ENCODE peak calls at places on chromosomes 4 and X, in five cellular contexts. One of them, this sample, is unnamed.

GRCh38 chr4:188918787-188919186 is 779.5 kb downstream of the TRIML1 start:
- DNase-seq in mesenchymal stem cell: no peak
- DNase-seq in IMR-90: no peak
- DNase-seq in neuronal stem cell: no peak
- DNase-seq in H1: no peak
- DNase-seq in this sample: no peak

GRCh38 chr4:120228086-120228485 is 161.4 kb upstream of the MAD2L1 start:
- DNase-seq in H1: no peak
- DNase-seq in mesenchymal stem cell: peak; percentile 55
- DNase-seq in IMR-90: no peak
- DNase-seq in neuronal stem cell: no peak
- DNase-seq in this sample: no peak

GRCh38 chrX:125131146-125131545 is 188.5 kb upstream of the TEX13C start:
- DNase-seq in H1: no peak
- DNase-seq in mesenchymal stem cell: peak; percentile 6
- DNase-seq in IMR-90: no peak
- DNase-seq in neuronal stem cell: no peak
- DNase-seq in this sample: peak; percentile 20

GRCh38 chr4:6226506-6226905 is 26.2 kb upstream of the JAKMIP1 start:
- DNase-seq in neuronal stem cell: no peak
- DNase-seq in mesenchymal stem cell: no peak
- DNase-seq in H1: no peak
- DNase-seq in IMR-90: no peak
- DNase-seq in this sample: no peak

GRCh38 chr4:111494971-111495370 is 650.3 kb upstream of the FAM241A start:
- DNase-seq in IMR-90: peak; percentile 27
- DNase-seq in mesenchymal stem cell: peak; percentile 11
- DNase-seq in neuronal stem cell: no peak
- DNase-seq in H1: no peak
- DNase-seq in this sample: no peak

GRCh38 chr4:84418032-84418709 is 80.9 kb downstream of the NKX6-1 start:
- DNase-seq in H1: no peak
- DNase-seq in IMR-90: no peak
- DNase-seq in mesenchymal stem cell: no peak
- DNase-seq in neuronal stem cell: no peak
- DNase-seq in this sample: no peak

GRCh38 chr4:2426069-2426397 is 7.3 kb downstream of the CFAP99 start:
- DNase-seq in neuronal stem cell: no peak
- DNase-seq in mesenchymal stem cell: no peak
- DNase-seq in IMR-90: no peak
- DNase-seq in H1: no peak
- DNase-seq in this sample: no peak

GRCh38 chr4:125101706-125102105 is 213.0 kb upstream of the FAT4 start:
- DNase-seq in IMR-90: no peak
- DNase-seq in mesenchymal stem cell: no peak
- DNase-seq in H1: no peak
- DNase-seq in neuronal stem cell: no peak
- DNase-seq in this sample: no peak

GRCh38 chrX:16712116-16712824 is at the start of gene CTPS2:
- DNase-seq in IMR-90: peak; percentile 48
- DNase-seq in H1: peak; percentile 64
- DNase-seq in mesenchymal stem cell: peak; percentile 66
- DNase-seq in neuronal stem cell: peak; percentile 29
- DNase-seq in this sample: peak; percentile 63

GRCh38 chr4:68416591-68416990 is 30.7 kb upstream of the TMPRSS11E start:
- DNase-seq in mesenchymal stem cell: no peak
- DNase-seq in IMR-90: peak; percentile 21
- DNase-seq in neuronal stem cell: no peak
- DNase-seq in H1: no peak
- DNase-seq in this sample: no peak

GRCh38 chr4:156958276-156959074 is 13.1 kb downstream of the PDGFC start:
- DNase-seq in neuronal stem cell: no peak
- DNase-seq in IMR-90: no peak
- DNase-seq in H1: no peak
- DNase-seq in mesenchymal stem cell: no peak
- DNase-seq in this sample: no peak

GRCh38 chr4:113974467-113974866 is 5.0 kb downstream of the ARSJ start:
- DNase-seq in neuronal stem cell: no peak
- DNase-seq in H1: no peak
- DNase-seq in mesenchymal stem cell: no peak
- DNase-seq in IMR-90: no peak
- DNase-seq in this sample: no peak

GRCh38 chrX:150649096-150649870 is 43.9 kb upstream of the MTMR1 start:
- DNase-seq in IMR-90: peak; percentile 57
- DNase-seq in H1: no peak
- DNase-seq in neuronal stem cell: no peak
- DNase-seq in mesenchymal stem cell: peak; percentile 12
- DNase-seq in this sample: no peak

GRCh38 chr4:184934961-184935360 is 83.3 kb upstream of the HELT start:
- DNase-seq in H1: peak; percentile 13
- DNase-seq in IMR-90: no peak
- DNase-seq in neuronal stem cell: no peak
- DNase-seq in mesenchymal stem cell: no peak
- DNase-seq in this sample: no peak

GRCh38 chr4:99816611-99817309 is at the start of gene DAPP1:
- DNase-seq in IMR-90: no peak
- DNase-seq in neuronal stem cell: no peak
- DNase-seq in mesenchymal stem cell: no peak
- DNase-seq in H1: no peak
- DNase-seq in this sample: peak; percentile 53

GRCh38 chr4:111283066-111283677 is 660.3 kb upstream of the PITX2 start:
- DNase-seq in IMR-90: peak; percentile 57
- DNase-seq in neuronal stem cell: peak; percentile 63
- DNase-seq in mesenchymal stem cell: peak; percentile 62
- DNase-seq in H1: peak; percentile 85
- DNase-seq in this sample: peak; percentile 65

GRCh38 chrX:151985955-151986354 is 11.5 kb upstream of the GABRE start:
- DNase-seq in H1: no peak
- DNase-seq in neuronal stem cell: no peak
- DNase-seq in IMR-90: peak; percentile 5
- DNase-seq in mesenchymal stem cell: peak; percentile 16
- DNase-seq in this sample: no peak

GRCh38 chrX:153459976-153460375 is 10.4 kb downstream of the HAUS7 start:
- DNase-seq in H1: no peak
- DNase-seq in IMR-90: peak; percentile 79
- DNase-seq in neuronal stem cell: no peak
- DNase-seq in mesenchymal stem cell: peak; percentile 38
- DNase-seq in this sample: peak; percentile 84

GRCh38 chr4:30536231-30536630 is 183.9 kb upstream of the PCDH7 start:
- DNase-seq in H1: no peak
- DNase-seq in mesenchymal stem cell: peak; percentile 74
- DNase-seq in neuronal stem cell: no peak
- DNase-seq in IMR-90: peak; percentile 0
- DNase-seq in this sample: no peak

GRCh38 chrX:14533867-14534266 is 4.5 kb downstream of the GLRA2 start:
- DNase-seq in H1: no peak
- DNase-seq in neuronal stem cell: no peak
- DNase-seq in mesenchymal stem cell: no peak
- DNase-seq in IMR-90: no peak
- DNase-seq in this sample: no peak

GRCh38 chr4:145176641-145177432 is 3.6 kb downstream of the OTUD4 start:
- DNase-seq in mesenchymal stem cell: peak; percentile 10
- DNase-seq in H1: no peak
- DNase-seq in IMR-90: peak; percentile 24
- DNase-seq in neuronal stem cell: no peak
- DNase-seq in this sample: no peak

GRCh38 chr4:148055844-148056243 is 324.0 kb downstream of the ARHGAP10 start:
- DNase-seq in IMR-90: no peak
- DNase-seq in mesenchymal stem cell: no peak
- DNase-seq in neuronal stem cell: no peak
- DNase-seq in H1: no peak
- DNase-seq in this sample: no peak

GRCh38 chr4:3711183-3712111 is 54.7 kb upstream of the ADRA2C start:
- DNase-seq in neuronal stem cell: no peak
- DNase-seq in IMR-90: no peak
- DNase-seq in H1: no peak
- DNase-seq in mesenchymal stem cell: no peak
- DNase-seq in this sample: no peak

GRCh38 chr4:139860435-139861024 is 194.9 kb downstream of the MGST2 start:
- DNase-seq in IMR-90: no peak
- DNase-seq in mesenchymal stem cell: no peak
- DNase-seq in H1: no peak
- DNase-seq in neuronal stem cell: no peak
- DNase-seq in this sample: no peak

GRCh38 chr4:8740666-8741395 is 130.8 kb downstream of the HMX1 start:
- DNase-seq in mesenchymal stem cell: no peak
- DNase-seq in neuronal stem cell: no peak
- DNase-seq in H1: no peak
- DNase-seq in IMR-90: no peak
- DNase-seq in this sample: peak; percentile 37

GRCh38 chr4:187077749-187078148 is 354.1 kb upstream of the FAT1 start:
- DNase-seq in H1: no peak
- DNase-seq in mesenchymal stem cell: no peak
- DNase-seq in IMR-90: no peak
- DNase-seq in neuronal stem cell: no peak
- DNase-seq in this sample: no peak

GRCh38 chr4:80637190-80637589 is 301.7 kb downstream of the CFAP299 start:
- DNase-seq in IMR-90: no peak
- DNase-seq in neuronal stem cell: no peak
- DNase-seq in mesenchymal stem cell: no peak
- DNase-seq in H1: no peak
- DNase-seq in this sample: no peak
- H3K4me3 ChIP-seq in IMR-90: no peak overlapping the region
- H3K4me3 ChIP-seq in neuronal stem cell: no peak overlapping the region
- H3K4me3 ChIP-seq in mesenchymal stem cell: no peak overlapping the region
- H3K4me3 ChIP-seq in H1: no peak overlapping the region
- H3K4me3 ChIP-seq in this sample: no peak overlapping the region

GRCh38 chrX:53718073-53718472 is 31.6 kb upstream of the HUWE1 start:
- DNase-seq in IMR-90: no peak
- DNase-seq in H1: no peak
- DNase-seq in mesenchymal stem cell: no peak
- DNase-seq in neuronal stem cell: no peak
- DNase-seq in this sample: no peak
- H3K27ac ChIP-seq in IMR-90: no peak overlapping the region
- H3K27ac ChIP-seq in H1: no peak overlapping the region
- H3K27ac ChIP-seq in mesenchymal stem cell: no peak overlapping the region
- H3K27ac ChIP-seq in neuronal stem cell: no peak overlapping the region
- H3K27ac ChIP-seq in this sample: no peak overlapping the region

DNA sequence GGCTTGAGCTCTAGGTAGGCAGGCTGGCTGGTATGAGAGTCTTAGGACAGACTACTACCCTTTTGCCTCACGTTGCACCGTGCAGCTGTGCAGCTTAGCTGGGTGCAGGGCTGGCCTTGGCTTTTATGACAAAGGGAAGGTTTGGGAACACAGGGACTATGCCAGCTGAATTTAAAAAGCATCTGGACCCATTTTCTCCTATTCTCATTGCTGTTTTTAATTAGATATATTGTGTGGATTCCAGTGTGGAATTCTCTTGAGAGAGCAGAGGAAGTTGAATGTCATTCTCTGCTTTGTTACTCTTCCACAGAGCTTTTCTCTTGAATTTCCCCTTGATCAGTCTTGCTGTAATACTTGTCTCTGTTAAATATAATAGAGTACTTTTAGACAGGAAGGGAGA is 192.7 kb downstream of the ZNF330 start:
- DNase-seq in neuronal stem cell: no peak
- DNase-seq in IMR-90: no peak
- DNase-seq in mesenchymal stem cell: no peak
- DNase-seq in H1: no peak
- DNase-seq in this sample: no peak
- H3K23ac ChIP-seq in neuronal stem cell: no peak overlapping the region
- H3K23ac ChIP-seq in IMR-90: no peak overlapping the region
- H3K23ac ChIP-seq in mesenchymal stem cell: no peak overlapping the region
- H3K23ac ChIP-seq in H1: no peak overlapping the region
- H3K23ac ChIP-seq in this sample: no peak overlapping the region

GRCh38 chr4:169050308-169050707 is 40.3 kb upstream of the CBR4 start:
- DNase-seq in mesenchymal stem cell: no peak
- DNase-seq in neuronal stem cell: no peak
- DNase-seq in IMR-90: no peak
- DNase-seq in H1: no peak
- DNase-seq in this sample: peak; percentile 34
- H3K4me3 ChIP-seq in mesenchymal stem cell: no peak overlapping the region
- H3K4me3 ChIP-seq in neuronal stem cell: no peak overlapping the region
- H3K4me3 ChIP-seq in IMR-90: no peak overlapping the region
- H3K4me3 ChIP-seq in H1: no peak overlapping the region
- H3K4me3 ChIP-seq in this sample: no peak overlapping the region

DNA sequence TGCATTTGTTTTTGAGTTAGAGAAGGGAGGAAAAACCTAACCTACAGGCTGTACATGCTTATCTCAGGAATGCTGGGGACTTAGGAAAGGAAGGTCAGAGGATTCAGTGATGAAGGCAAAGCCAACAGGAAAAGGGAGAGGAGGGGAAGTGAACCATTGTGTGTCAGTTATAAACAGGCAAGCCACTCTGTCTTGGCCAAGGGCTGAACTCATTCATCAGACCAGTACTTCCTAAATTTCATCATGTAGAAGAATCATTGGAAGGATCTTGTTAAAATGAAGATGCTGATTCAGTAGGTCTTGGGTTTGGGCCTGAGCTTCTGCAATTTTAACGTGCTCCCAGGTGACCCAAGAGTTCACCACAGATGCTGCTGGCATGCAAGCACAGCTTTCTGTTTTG is 8.4 kb downstream of the SRPX start:
- DNase-seq in H1: no peak
- DNase-seq in neuronal stem cell: no peak
- DNase-seq in mesenchymal stem cell: no peak
- DNase-seq in IMR-90: peak; percentile 32
- DNase-seq in this sample: no peak
- H3K27ac ChIP-seq in H1: no peak overlapping the region
- H3K27ac ChIP-seq in neuronal stem cell: no peak overlapping the region
- H3K27ac ChIP-seq in mesenchymal stem cell: no peak overlapping the region
- H3K27ac ChIP-seq in IMR-90: no peak overlapping the region
- H3K27ac ChIP-seq in this sample: no peak overlapping the region

DNA sequence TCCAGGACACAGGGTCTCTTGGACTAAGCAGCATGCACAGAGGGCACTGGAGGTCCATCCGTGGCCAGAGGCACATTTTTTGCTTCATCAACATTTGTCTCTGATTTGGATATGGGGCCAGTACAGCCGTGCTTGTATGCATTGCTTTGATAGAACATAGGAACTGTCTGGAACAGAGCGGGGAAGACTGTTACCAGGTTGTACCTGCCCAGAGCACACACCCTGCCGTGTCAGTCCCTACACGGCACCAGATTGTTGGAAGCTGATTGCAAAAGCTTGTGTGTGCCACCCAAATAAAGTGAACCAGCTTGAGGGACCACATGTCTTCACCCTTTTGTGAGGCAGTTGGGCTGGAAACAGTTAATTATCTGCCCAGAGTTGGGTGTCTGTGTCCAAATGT is 21.0 kb downstream of the KLF3 start:
- DNase-seq in IMR-90: no peak
- DNase-seq in neuronal stem cell: no peak
- DNase-seq in mesenchymal stem cell: no peak
- DNase-seq in H1: no peak
- DNase-seq in this sample: no peak
- H3K23ac ChIP-seq in IMR-90: peak overlapping the region; percentile 24
- H3K23ac ChIP-seq in neuronal stem cell: no peak overlapping the region
- H3K23ac ChIP-seq in mesenchymal stem cell: no peak overlapping the region
- H3K23ac ChIP-seq in H1: no peak overlapping the region
- H3K23ac ChIP-seq in this sample: no peak overlapping the region

DNA sequence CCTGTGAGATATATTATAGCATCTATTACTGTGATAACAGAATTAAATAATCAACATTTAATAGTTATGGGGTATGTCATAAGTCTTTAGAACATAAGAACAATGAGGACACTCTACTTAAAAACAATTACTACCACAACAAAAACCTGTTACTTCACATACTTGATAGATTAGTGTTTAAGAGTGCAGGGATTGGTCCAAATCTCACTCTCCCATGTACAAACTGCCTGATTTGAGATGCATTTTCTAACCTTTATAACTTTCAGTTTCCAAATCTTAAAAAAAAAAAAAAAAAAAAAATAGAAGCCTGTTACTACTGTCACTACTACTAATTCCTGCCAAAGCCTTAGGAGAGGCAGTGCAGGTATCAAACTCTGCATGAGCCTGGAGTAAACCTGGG is 5.6 kb downstream of the PCDH18 start:
- DNase-seq in H1: no peak
- DNase-seq in IMR-90: no peak
- DNase-seq in neuronal stem cell: no peak
- DNase-seq in mesenchymal stem cell: no peak
- DNase-seq in this sample: no peak
- H3K4me3 ChIP-seq in H1: no peak overlapping the region
- H3K4me3 ChIP-seq in IMR-90: peak overlapping the region; percentile 17
- H3K4me3 ChIP-seq in neuronal stem cell: no peak overlapping the region
- H3K4me3 ChIP-seq in mesenchymal stem cell: peak overlapping the region; percentile 99
- H3K4me3 ChIP-seq in this sample: no peak overlapping the region

This sample was measured in mesendoderm.